ENCODE peak calls at places on chromosomes 2 and 18, in eight cellular contexts. U is EH; D is NCI-H345; M is stimulated activated naive CD4-positive, alpha-beta T cell; B is cardiac fibroblast; L is stimulated activated CD4-positive, alpha-beta T cell treated with anti-CD3 and anti-CD28 coated beads, Interleukin-12 subunit alpha, Interleukin-12 subunit beta, amount 100 ng/mL, for 4 hours; T is left cardiac atrium; N is Caki2. Q is an unnamed sample.

GRCh38 chr18:63376493-63377053 is 9.6 kb upstream of the KDSR start:
- DNase-seq in M (no peak), T (no peak), L (no peak), N (no peak), B (peak), U (peak), D (no peak), Q (no peak)

GRCh38 chr2:110777531-110778311 is 45.3 kb downstream of the ACOXL start:
- DNase-seq in N (no peak), B (no peak), D (no peak), T (no peak), L (no peak), M (no peak), U (no peak), Q (no peak)

GRCh38 chr2:7758065-7758759 is 841.0 kb downstream of the RNF144A start:
- DNase-seq in T (no peak), B (no peak), U (peak), D (no peak), L (no peak), M (no peak), N (no peak), Q (no peak)

GRCh38 chr2:100178085-100178788 is 35.8 kb upstream of the AFF3 start:
- DNase-seq in B (peak), N (peak), T (peak), M (no peak), U (peak), L (no peak), D (no peak), Q (peak)

GRCh38 chr18:26989842-26990241 is 124.3 kb upstream of the AQP4 start:
- DNase-seq in N (no peak), U (no peak), M (no peak), T (no peak), B (no peak), L (no peak), D (no peak), Q (no peak)

GRCh38 chr2:137977790-137978189 is 13.5 kb downstream of the HNMT start:
- DNase-seq in M (no peak), D (no peak), N (no peak), L (no peak), B (no peak), U (no peak), T (no peak), Q (no peak)

GRCh38 chr18:40313030-40313642 is 1641.9 kb upstream of the PIK3C3 start:
- DNase-seq in T (no peak), U (no peak), N (no peak), D (no peak), M (no peak), B (no peak), L (no peak), Q (no peak)

GRCh38 chr2:233061007-233061590 is 957 bp downstream of the INPP5D start:
- DNase-seq in T (no peak), U (no peak), B (no peak), N (no peak), M (no peak), L (no peak), D (no peak), Q (no peak)

GRCh38 chr2:136119717-136120675 is 2.0 kb upstream of the CXCR4 start:
- DNase-seq in D (no peak), U (no peak), N (no peak), T (no peak), M (peak), B (no peak), L (no peak), Q (no peak)

GRCh38 chr2:40315684-40316083 is 136.2 kb downstream of the SLC8A1 start:
- DNase-seq in L (no peak), M (no peak), U (peak), N (no peak), D (no peak), T (no peak), B (peak), Q (no peak)

GRCh38 chr2:207505180-207505579 is 24.6 kb upstream of the CREB1 start:
- DNase-seq in N (no peak), M (no peak), B (no peak), D (no peak), U (no peak), T (no peak), L (no peak), Q (no peak)

GRCh38 chr2:191167766-191168165 is 17.0 kb upstream of the STAT4 start:
- DNase-seq in L (no peak), D (no peak), B (peak), U (peak), T (no peak), N (no peak), M (no peak), Q (no peak)

GRCh38 chr2:120231564-120231973 is 8.4 kb upstream of the TMEM185B start:
- DNase-seq in T (no peak), B (no peak), N (no peak), M (no peak), D (no peak), U (no peak), L (peak), Q (no peak)

GRCh38 chr18:35837922-35838496 is 134.5 kb upstream of the RMP24 start:
- DNase-seq in M (no peak), B (no peak), T (no peak), U (no peak), L (no peak), D (no peak), N (no peak), Q (no peak)

GRCh38 chr2:74991977-74992376 is 33.5 kb downstream of the POLE4 start:
- DNase-seq in U (peak), B (peak), L (no peak), D (no peak), N (no peak), T (no peak), M (no peak), Q (no peak)

GRCh38 chr2:152405206-152406118 is 70.5 kb downstream of the FMNL2 start:
- DNase-seq in L (no peak), D (no peak), U (peak), N (peak), M (no peak), B (no peak), T (no peak), Q (no peak)

GRCh38 chr18:76208632-76209308 is 286.3 kb downstream of the ZNF516 start:
- DNase-seq in M (no peak), D (no peak), U (peak), N (no peak), L (no peak), B (no peak), T (no peak), Q (no peak)

GRCh38 chr2:240325654-240326031 is 109.8 kb upstream of the GPC1 start:
- DNase-seq in M (no peak), B (peak), D (no peak), U (peak), N (no peak), L (no peak), T (peak), Q (peak)

GRCh38 chr18:59096098-59096779 is 43.4 kb upstream of the SEC11C start:
- DNase-seq in M (no peak), T (no peak), L (no peak), B (no peak), N (no peak), U (no peak), D (peak), Q (no peak)

GRCh38 chr2:196479350-196479749 is 160.2 kb upstream of the CCDC150 start:
- DNase-seq in D (no peak), N (peak), B (peak), U (peak), L (no peak), T (no peak), M (no peak), Q (no peak)

GRCh38 chr2:79984476-79984875 is 320.1 kb downstream of the LRRTM1 start:
- DNase-seq in U (peak), N (no peak), L (no peak), B (no peak), M (no peak), D (no peak), T (no peak), Q (no peak)

GRCh38 chr2:160371251-160372009 is 122.2 kb downstream of the RBMS1 start:
- DNase-seq in T (no peak), N (no peak), L (no peak), U (peak), B (peak), D (no peak), M (no peak), Q (no peak)

GRCh38 chr2:182587831-182588230 is 128.2 kb upstream of the DNAJC10 start:
- DNase-seq in B (peak), U (peak), L (no peak), T (no peak), D (no peak), M (no peak), N (peak), Q (no peak)

GRCh38 chr18:3175195-3175758 is 44.5 kb downstream of the MYOM1 start:
- DNase-seq in N (no peak), M (no peak), D (no peak), B (no peak), U (peak), T (no peak), L (no peak), Q (no peak)

GRCh38 chr18:27094621-27095020 is 90.5 kb downstream of the CHST9 start:
- DNase-seq in D (peak), B (no peak), L (no peak), M (no peak), T (no peak), N (no peak), U (no peak), Q (no peak)

GRCh38 chr18:60146220-60146960 is 226.2 kb downstream of the MC4R start:
- DNase-seq in M (no peak), U (no peak), T (no peak), L (no peak), B (no peak), D (no peak), N (no peak), Q (no peak)

GRCh38 chr2:143034292-143035074 is 94.7 kb upstream of the ARHGAP15 start:
- DNase-seq in M (peak), D (peak), N (peak), T (peak), B (peak), L (peak), U (peak), Q (peak)

GRCh38 chr2:133177196-133177595 is 391.1 kb downstream of the NCKAP5 start:
- DNase-seq in L (no peak), D (no peak), U (no peak), T (no peak), B (no peak), N (no peak), M (no peak), Q (no peak)

GRCh38 chr2:3236300-3236699 is 141.3 kb downstream of the EIPR1 start:
- DNase-seq in T (no peak), N (no peak), L (no peak), D (no peak), M (no peak), U (no peak), B (no peak), Q (no peak)